ENCODE peak calls at places on chromosomes 11 and 22, in four cellular contexts. P, T, Q and U are unnamed samples.

GRCh38 chr11:46695345-46696211 is 4.8 kb downstream of the ARHGAP1 start:
- DNase-seq in P (no peak), T (no peak), Q (no peak), U (no peak)

GRCh38 chr11:118655486-118656190 is 23.8 kb downstream of the TREH start:
- DNase-seq in P (no peak), T (no peak), Q (no peak), U (no peak)

GRCh38 chr11:3904228-3904627 is 48.8 kb downstream of the STIM1 start:
- DNase-seq in P (no peak), T (no peak), Q (no peak), U (peak)

GRCh38 chr11:100817620-100818019 is 130.5 kb downstream of the ARHGAP42 start:
- DNase-seq in P (no peak), T (no peak), Q (no peak), U (no peak)

GRCh38 chr22:44735518-44736428 is 16.6 kb upstream of the ARHGAP8 start:
- DNase-seq in P (peak), T (peak), Q (peak), U (peak)

GRCh38 chr22:22941831-22942510 is 54.4 kb downstream of the IGLL5 start:
- DNase-seq in P (no peak), T (no peak), Q (no peak), U (no peak)

GRCh38 chr22:44304354-44304753 is 8.4 kb downstream of the SHISAL1 start:
- DNase-seq in P (no peak), T (no peak), Q (peak), U (no peak)

GRCh38 chr22:32270641-32271369 is 15.7 kb upstream of the SLC5A4 start:
- DNase-seq in P (no peak), T (no peak), Q (no peak), U (no peak)

GRCh38 chr11:72254299-72254993 is 10.5 kb upstream of the PHOX2A start:
- DNase-seq in P (no peak), T (no peak), Q (no peak), U (no peak)

GRCh38 chr22:31952459-31952858 is 8.1 kb downstream of the YWHAH start:
- DNase-seq in P (no peak), T (peak), Q (no peak), U (no peak)

GRCh38 chr11:64659417-64660144 is 63.4 kb downstream of the NRXN2 start:
- DNase-seq in P (no peak), T (peak), Q (peak), U (no peak)

GRCh38 chr22:48765595-48765994 is 1062.1 kb downstream of the BRD1 start:
- DNase-seq in P (no peak), T (no peak), Q (no peak), U (no peak)

GRCh38 chr11:117623831-117624271 is 173.2 kb downstream of the DSCAML1 start:
- DNase-seq in P (peak), T (no peak), Q (no peak), U (no peak)

GRCh38 chr11:33778682-33779081 is 4.4 kb upstream of the FBXO3 start:
- DNase-seq in P (no peak), T (no peak), Q (no peak), U (no peak)

GRCh38 chr11:57425565-57426438 is 1.1 kb downstream of the SLC43A3 start:
- DNase-seq in P (no peak), T (no peak), Q (peak), U (no peak)

GRCh38 chr11:18457435-18457834 is 1.8 kb downstream of the LDHAL6A start:
- DNase-seq in P (no peak), T (peak), Q (no peak), U (no peak)

GRCh38 chr22:31173386-31174145 is 13.6 kb downstream of the RNF185 start:
- DNase-seq in P (no peak), T (peak), Q (no peak), U (no peak)

GRCh38 chr11:46901156-46901555 is 17.2 kb downstream of the LRP4 start:
- DNase-seq in P (no peak), T (no peak), Q (peak), U (no peak)

GRCh38 chr11:116782728-116783127 is 5.1 kb downstream of the ZPR1 start:
- DNase-seq in P (no peak), T (no peak), Q (no peak), U (no peak)

GRCh38 chr11:15276616-15277015 is 161.9 kb downstream of the INSC start:
- DNase-seq in P (no peak), T (no peak), Q (peak), U (no peak)
- TF ChIP-seq CTCF in P (peak), T (no peak), Q (peak), U (no peak)

GRCh38 chr11:66264893-66265292 is 3.5 kb upstream of the RAB1B start:
- DNase-seq in P (peak), T (no peak), Q (peak), U (peak)

GRCh38 chr11:66265531-66266377 is 2.7 kb upstream of the RAB1B start:
- DNase-seq in P (no peak), T (no peak), Q (no peak), U (no peak)

GRCh38 chr11:66263231-66263630 is 5.2 kb upstream of the RAB1B start:
- DNase-seq in P (no peak), T (no peak), Q (no peak), U (no peak)

GRCh38 chr11:66263785-66264184 is 4.7 kb upstream of the RAB1B start:
- DNase-seq in P (no peak), T (no peak), Q (no peak), U (no peak)

GRCh38 chr11:66264383-66264782 is 4.1 kb upstream of the RAB1B start:
- DNase-seq in P (no peak), T (no peak), Q (no peak), U (no peak)
- TF ChIP-seq CTCF in P (no peak), T (no peak), Q (no peak), U (no peak)

DNA sequence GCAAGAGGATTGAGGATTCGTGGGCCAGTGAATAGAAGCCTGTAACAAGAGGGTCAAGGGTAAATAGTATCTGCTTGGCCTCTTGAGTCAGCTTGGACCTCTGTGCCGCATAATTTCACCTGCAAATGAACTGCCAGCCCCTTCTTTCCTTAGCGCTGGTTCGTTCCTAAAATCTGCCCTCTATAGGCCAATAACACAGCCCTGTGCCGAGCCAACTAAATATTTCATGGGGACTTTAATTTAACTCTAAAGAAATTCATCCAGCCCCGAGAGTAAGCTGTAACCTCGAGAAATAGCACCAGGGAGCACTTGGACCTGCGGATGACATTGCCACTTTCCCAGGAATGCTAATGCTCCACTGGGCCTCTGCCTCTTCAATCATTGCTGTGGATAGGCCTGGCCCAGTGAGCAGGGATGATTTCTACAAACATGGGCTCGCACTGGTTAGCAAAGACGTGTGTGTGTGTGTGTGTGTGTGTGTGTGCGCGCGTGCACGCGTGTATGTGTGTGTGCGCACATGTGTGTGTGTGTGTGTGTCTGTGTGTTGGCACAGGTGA is 95.3 kb upstream of the TBCEL start:
- DNase-seq in P (no peak), T (no peak), Q (no peak), U (no peak)
- TF ChIP-seq CTCF in P (no peak), T (no peak), Q (no peak), U (no peak)

DNA sequence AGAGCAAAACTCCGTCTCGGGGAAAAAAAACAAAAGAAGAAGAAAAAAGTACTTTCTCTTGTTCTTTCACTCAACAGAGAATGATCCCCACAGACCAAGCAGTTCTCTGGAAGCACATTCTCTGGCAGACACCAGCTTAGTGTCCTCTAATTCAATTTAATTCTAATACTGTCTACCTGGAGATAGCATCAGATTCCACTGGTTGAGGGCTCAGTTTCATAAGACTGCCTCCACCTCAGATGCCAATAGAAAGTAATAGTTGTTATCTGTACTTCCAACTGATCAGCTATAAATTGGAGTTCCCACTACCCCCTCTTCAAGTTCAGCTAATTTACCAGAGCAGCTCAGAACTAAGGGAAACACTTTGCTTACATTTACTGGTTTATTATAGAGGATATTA is 64.2 kb downstream of the TMEM135 start:
- DNase-seq in P (no peak), T (no peak), Q (no peak), U (no peak)
- TF ChIP-seq CTCF in P (no peak), T (no peak), Q (no peak), U (no peak)

GRCh38 chr22:46934172-46934745 is 171.8 kb downstream of the TBC1D22A start:
- DNase-seq in P (no peak), T (no peak), Q (no peak), U (no peak)
- TF ChIP-seq CTCF in P (no peak), T (no peak), Q (no peak), U (no peak)

GRCh38 chr11:94602430-94603372 is 35.5 kb downstream of the PIWIL4 start:
- DNase-seq in P (peak), T (peak), Q (peak), U (peak)
- TF ChIP-seq CTCF in P (peak), T (peak), Q (peak), U (no peak)

GRCh38 chr22:17366830-17367229 is 2.4 kb upstream of the CECR2 start:
- DNase-seq in P (peak), T (no peak), Q (peak), U (peak)
- TF ChIP-seq CTCF in P (peak), T (no peak), Q (peak), U (peak)

GRCh38 chr22:19058713-19059451 is 63.3 kb downstream of the DGCR2 start:
- DNase-seq in P (no peak), T (no peak), Q (no peak), U (no peak)
- TF ChIP-seq CTCF in P (no peak), T (no peak), Q (no peak), U (no peak)

DNA sequence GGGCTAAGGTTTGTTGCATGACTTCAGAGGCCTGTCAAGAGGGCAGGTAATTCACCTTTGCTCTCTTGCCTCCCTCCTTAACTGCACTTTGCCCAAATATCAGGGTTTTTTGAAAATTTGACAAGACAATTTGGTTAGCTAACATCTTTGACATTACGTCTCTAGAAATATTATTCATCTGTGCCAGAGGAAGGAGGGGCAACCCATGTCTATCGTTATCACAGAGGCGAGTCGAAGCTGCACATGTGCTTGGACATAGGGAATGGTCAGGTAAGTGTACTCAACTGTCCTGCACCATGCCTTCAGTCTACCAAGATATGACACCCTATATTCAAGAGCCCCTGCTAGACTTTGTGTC is 3.7 kb downstream of the AKIP1 start:
- DNase-seq in P (no peak), T (no peak), Q (no peak), U (no peak)
- TF ChIP-seq CTCF in P (no peak), T (no peak), Q (no peak), U (no peak)